ENCODE peak calls at places on chromosomes 16 and 17, in four cellular contexts. D is Peyer's patch, B is adrenal gland, K is AG10803. O is an unnamed sample.

GRCh38 chr16:56201030-56201429 is 9.7 kb downstream of the GNAO1 start:
- DNase-seq in K (no peak), D (no peak), B (no peak), O (no peak)

GRCh38 chr17:17938388-17939107 is 33.7 kb downstream of the TOM1L2 start:
- DNase-seq in K (no peak), B (no peak), D (peak), O (no peak)

GRCh38 chr16:90046971-90047713 is 27.9 kb upstream of the DBNDD1 start:
- DNase-seq in K (peak), D (peak), B (peak), O (peak)

GRCh38 chr16:77148121-77148520 is 42.9 kb upstream of the MON1B start:
- DNase-seq in K (no peak), B (no peak), D (no peak), O (no peak)

GRCh38 chr17:15742051-15742795 is 10.1 kb downstream of the TBC1D26 start:
- DNase-seq in D (no peak), B (no peak), K (no peak), O (no peak)

GRCh38 chr17:66268247-66268927 is 34.0 kb upstream of the PRKCA start:
- DNase-seq in B (no peak), K (peak), D (no peak), O (no peak)

GRCh38 chr17:12388206-12388605 is 277.5 kb upstream of the MYOCD start:
- DNase-seq in D (no peak), B (no peak), K (peak), O (no peak)

GRCh38 chr16:10749680-10750035 is 6.0 kb downstream of the NUBP1 start:
- DNase-seq in B (no peak), K (peak), D (no peak), O (no peak)

GRCh38 chr17:40548982-40549680 is 16.1 kb downstream of the CCR7 start:
- DNase-seq in D (peak), K (peak), B (peak), O (no peak)

GRCh38 chr17:33750943-33751701 is 458.0 kb upstream of the ASIC2 start:
- DNase-seq in B (peak), K (peak), D (peak), O (no peak)

GRCh38 chr16:88844412-88845118 is 12.2 kb downstream of the GALNS start:
- DNase-seq in B (no peak), K (no peak), D (no peak), O (no peak)

GRCh38 chr17:78555741-78556401 is 21.3 kb downstream of the DNAH17 start:
- DNase-seq in K (no peak), B (no peak), D (no peak), O (no peak)

GRCh38 chr16:84905965-84906460 is 86.2 kb downstream of the CRISPLD2 start:
- DNase-seq in K (no peak), D (no peak), B (no peak), O (no peak)

GRCh38 chr16:46736695-46737094 is 11.4 kb downstream of the MYLK3 start:
- DNase-seq in K (no peak), B (no peak), D (no peak), O (no peak)

GRCh38 chr16:2507052-2507678 is 6.6 kb upstream of the ATP6V0C start:
- DNase-seq in D (peak), K (no peak), B (no peak), O (peak)

GRCh38 chr16:78184554-78185183 is 85.2 kb downstream of the WWOX start:
- DNase-seq in K (peak), D (no peak), B (no peak), O (no peak)

GRCh38 chr17:57442914-57443571 is 186.7 kb downstream of the MSI2 start:
- DNase-seq in D (peak), K (peak), B (peak), O (no peak)

GRCh38 chr17:47801176-47801765 is 20.3 kb downstream of the OSBPL7 start:
- DNase-seq in D (peak), K (no peak), B (no peak), O (no peak)

GRCh38 chr17:81365601-81366585 is 29.4 kb upstream of the BAHCC1 start:
- DNase-seq in D (peak), B (no peak), K (no peak), O (peak)

GRCh38 chr16:74650966-74651567 is 15.6 kb downstream of the RFWD3 start:
- DNase-seq in K (peak), B (no peak), D (no peak), O (no peak)

GRCh38 chr16:24188143-24188542 is 68.0 kb upstream of the CACNG3 start:
- DNase-seq in K (no peak), B (no peak), D (no peak), O (no peak)

GRCh38 chr17:30230596-30231125 is 4.8 kb downstream of the SLC6A4 start:
- DNase-seq in K (peak), B (no peak), D (no peak), O (no peak)

GRCh38 chr16:21950782-21951521 is 2.2 kb upstream of the UQCRC2 start:
- DNase-seq in K (peak), D (no peak), B (no peak), O (no peak)

GRCh38 chr17:63932008-63932561 is at the start of gene CD79B:
- DNase-seq in D (peak), K (no peak), B (no peak), O (no peak)

GRCh38 chr16:88468289-88469129 is 15.4 kb downstream of the ZFPM1 start:
- DNase-seq in K (no peak), D (no peak), B (no peak), O (no peak)

GRCh38 chr17:75049057-75049456 is 2.0 kb downstream of the KCTD2 start:
- DNase-seq in D (peak), B (no peak), K (no peak), O (no peak)
- H3K4me3 ChIP-seq in D (no peak), B (no peak), K (peak), O (no peak)

GRCh38 chr17:7850970-7851437 is 3.9 kb upstream of the TMEM88 start:
- DNase-seq in D (no peak), K (no peak), B (peak), O (peak)
- H3K4me3 ChIP-seq in D (peak), K (no peak), B (no peak), O (peak)

DNA sequence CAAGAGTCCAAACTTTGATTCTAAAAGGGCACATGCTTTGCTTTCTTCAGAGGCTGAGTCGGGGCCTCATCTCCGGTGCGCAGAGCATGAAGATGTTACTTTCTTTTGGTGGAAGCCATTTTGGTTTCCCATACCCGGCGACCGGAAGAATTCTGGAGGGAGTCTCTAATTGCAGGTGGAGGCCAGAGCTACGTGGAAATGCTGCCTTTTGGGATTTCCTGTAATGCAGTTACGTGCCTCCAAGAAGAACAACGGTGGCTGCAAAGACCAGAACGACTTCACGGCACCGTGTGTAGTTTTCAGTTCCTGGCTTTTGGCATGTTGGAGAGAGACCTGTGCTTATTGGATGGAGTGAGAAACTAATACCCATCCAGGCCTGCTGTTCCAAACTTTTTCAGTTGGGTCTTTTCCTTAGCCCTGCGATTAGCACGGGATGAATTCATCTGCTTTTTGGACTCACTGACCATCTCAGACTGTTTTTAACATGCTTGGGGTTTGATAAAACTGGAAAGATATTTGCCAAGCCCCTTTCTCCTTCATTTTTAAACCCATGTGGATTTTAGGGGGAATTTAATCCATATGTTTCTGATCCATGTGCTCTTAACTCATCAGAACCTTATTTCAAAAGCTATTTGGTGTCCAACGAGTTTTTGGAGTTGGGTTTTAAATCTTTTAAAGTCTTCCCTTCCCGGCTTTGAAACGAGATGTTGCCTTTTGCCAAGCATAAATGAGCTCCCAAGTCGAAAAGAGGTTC is 19.0 kb downstream of the FOXL1 start:
- DNase-seq in B (no peak), K (no peak), D (no peak), O (no peak)
- H3K4me3 ChIP-seq in B (no peak), K (no peak), D (no peak), O (no peak)

DNA sequence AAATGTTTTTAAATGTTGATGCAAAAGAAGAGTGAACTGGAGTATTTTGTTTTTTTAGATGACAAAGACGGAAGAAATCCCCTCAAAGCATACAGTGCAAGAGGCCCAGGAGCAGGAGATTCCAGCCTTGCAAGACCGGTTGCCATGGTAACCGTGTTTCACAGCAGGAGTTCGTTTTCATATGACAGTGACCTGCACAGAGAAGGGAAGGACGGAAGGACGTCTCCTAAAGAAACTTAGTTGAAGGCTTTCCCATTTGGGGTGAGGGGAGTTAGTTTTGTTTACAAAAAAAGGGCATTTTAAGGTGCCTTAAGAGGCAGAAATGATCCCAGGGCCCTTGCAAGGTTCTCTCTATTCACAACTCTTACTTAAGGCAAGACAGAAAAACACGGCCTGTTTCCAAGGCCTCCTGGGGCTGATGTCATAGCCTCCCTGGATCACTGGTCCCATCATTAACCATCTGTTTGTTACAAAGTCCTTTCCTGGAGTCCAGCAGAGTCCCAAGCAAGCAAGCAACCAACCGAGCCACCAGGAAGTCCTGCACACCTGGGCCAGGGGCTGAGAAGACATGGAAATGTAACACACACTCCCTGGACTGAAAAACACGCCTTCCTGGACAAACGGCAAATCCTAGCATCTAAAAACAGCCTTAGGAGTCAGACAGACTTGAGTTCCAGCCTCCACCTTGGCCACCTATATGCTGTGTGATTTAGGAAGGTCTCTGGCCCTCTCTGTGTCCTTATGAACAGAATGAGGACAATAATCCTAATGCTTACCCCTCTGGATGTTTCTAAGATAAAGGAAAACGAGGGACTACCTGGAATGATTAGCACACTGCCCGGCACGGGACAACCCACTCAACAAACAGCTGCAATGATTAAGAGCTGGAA is 30.3 kb upstream of the RPH3AL start:
- DNase-seq in D (peak), B (peak), K (peak), O (no peak)
- H3K4me3 ChIP-seq in D (no peak), B (no peak), K (no peak), O (no peak)

DNA sequence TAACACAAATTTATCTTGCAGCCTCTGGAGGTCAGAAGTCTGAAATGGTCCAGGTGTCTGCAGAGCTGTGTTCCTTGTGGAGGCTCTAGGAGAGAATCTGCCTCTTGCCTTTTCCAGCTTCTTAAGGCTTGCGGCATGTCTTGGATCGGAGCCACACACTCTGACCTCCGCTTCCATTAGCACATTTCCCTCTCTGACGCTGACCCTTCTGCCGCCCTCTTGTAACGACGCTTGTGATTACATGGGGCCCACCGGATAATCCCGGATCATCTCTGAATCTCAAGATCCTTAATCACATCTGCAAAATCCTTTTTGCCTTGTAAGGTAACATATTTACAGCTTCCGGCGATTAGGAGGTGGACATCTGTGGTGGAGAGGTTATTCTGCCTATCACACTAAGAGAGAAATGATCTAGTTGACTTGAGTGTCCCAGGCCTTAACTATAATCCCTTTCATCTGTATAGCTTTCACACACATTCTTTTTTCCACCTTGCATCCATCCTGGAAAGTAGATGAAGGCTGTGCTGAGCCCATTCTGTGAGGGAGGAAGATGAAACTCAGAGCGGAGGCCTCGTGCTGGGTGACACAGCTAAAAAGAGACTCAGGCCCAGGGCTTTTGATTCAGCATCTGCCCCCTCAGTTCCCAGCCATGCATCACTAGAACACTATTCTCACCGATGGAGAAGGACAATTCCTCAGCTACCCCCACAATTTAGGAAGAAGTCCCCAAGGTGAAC is 6.2 kb upstream of the MYCBPAP start:
- DNase-seq in D (no peak), K (no peak), B (no peak), O (no peak)
- H3K4me3 ChIP-seq in D (no peak), K (no peak), B (no peak), O (no peak)

GRCh38 chr17:10036511-10037061 is 131.5 kb upstream of the RCVRN start:
- DNase-seq in K (peak), D (no peak), B (no peak), O (peak)
- H3K4me3 ChIP-seq in K (no peak), D (no peak), B (no peak), O (peak)

O was measured in upper lobe of left lung.